ENCODE peak calls at places on chromosomes 12 and 14, in nine cellular contexts. F, Q, J, R, E, I, G, P and A are unnamed samples.

GRCh38 chr12:72560370-72560769 is 288.2 kb downstream of the TRHDE start:
- DNase-seq in R (no peak), G (no peak), P (no peak), Q (no peak), E (no peak), J (no peak), F (no peak), I (no peak), A (no peak)

GRCh38 chr12:27260746-27261145 is 16.7 kb downstream of the STK38L start:
- DNase-seq in F (no peak), G (no peak), R (no peak), J (peak), I (peak), E (no peak), P (peak), Q (no peak), A (peak)

GRCh38 chr14:89444044-89444443 is 27.0 kb upstream of the FOXN3 start:
- DNase-seq in G (no peak), F (no peak), Q (no peak), I (peak), R (no peak), E (no peak), P (peak), J (no peak), A (no peak)

GRCh38 chr14:39181026-39181692 is 6.1 kb downstream of the PNN start:
- DNase-seq in I (no peak), P (no peak), F (no peak), Q (no peak), R (no peak), J (no peak), E (no peak), G (no peak), A (no peak)

GRCh38 chr12:10595881-10596280 is 17.5 kb downstream of the MAGOHB start:
- DNase-seq in I (no peak), P (no peak), J (no peak), E (no peak), Q (no peak), R (no peak), F (no peak), G (no peak), A (no peak)

GRCh38 chr12:53268637-53269562 is 801 bp downstream of the ESPL1 start:
- DNase-seq in R (no peak), E (no peak), I (no peak), G (no peak), J (peak), P (peak), Q (no peak), F (no peak), A (peak)

GRCh38 chr14:87002831-87003230 is 990.2 kb downstream of the GALC start:
- DNase-seq in Q (no peak), E (no peak), P (no peak), I (no peak), R (no peak), J (peak), F (no peak), G (no peak), A (peak)

GRCh38 chr12:101459642-101460346 is 15.3 kb upstream of the SPIC start:
- DNase-seq in Q (no peak), G (no peak), R (peak), E (no peak), J (peak), P (no peak), F (peak), I (peak), A (peak)

GRCh38 chr14:100271247-100271939 is 32.4 kb downstream of the YY1 start:
- DNase-seq in E (no peak), F (peak), Q (no peak), R (no peak), G (no peak), P (peak), I (peak), J (peak), A (peak)

GRCh38 chr12:121766290-121767039 is 27.0 kb downstream of the RHOF start:
- DNase-seq in P (no peak), J (no peak), Q (no peak), F (no peak), G (no peak), E (no peak), R (no peak), I (no peak), A (peak)

GRCh38 chr14:56065621-56066295 is 52.5 kb upstream of the PELI2 start:
- DNase-seq in P (no peak), G (no peak), J (no peak), R (no peak), Q (no peak), F (no peak), E (no peak), I (no peak), A (no peak)

GRCh38 chr12:25794580-25794979 is 163.9 kb upstream of the RASSF8 start:
- DNase-seq in F (no peak), I (peak), R (no peak), Q (no peak), J (no peak), P (no peak), E (no peak), G (no peak), A (no peak)

GRCh38 chr12:21169878-21170472 is 39.0 kb downstream of the SLCO1B1 start:
- DNase-seq in P (peak), Q (no peak), J (peak), I (peak), R (peak), G (no peak), F (peak), E (no peak), A (peak)

GRCh38 chr12:124524231-124524925 is 43.0 kb downstream of the NCOR2 start:
- DNase-seq in J (peak), Q (no peak), R (no peak), E (no peak), P (peak), I (peak), F (no peak), G (no peak), A (peak)

GRCh38 chr14:73245401-73246325 is 8.4 kb downstream of the PAPLN start:
- DNase-seq in P (peak), G (no peak), J (no peak), Q (peak), F (peak), R (no peak), I (peak), E (peak), A (peak)

GRCh38 chr12:107330901-107331431 is 237.6 kb upstream of the CRY1 start:
- DNase-seq in G (no peak), P (no peak), Q (no peak), R (no peak), F (no peak), E (no peak), I (no peak), J (no peak), A (no peak)

GRCh38 chr12:69897744-69898143 is 72.7 kb downstream of the MYRFL start:
- DNase-seq in Q (no peak), R (no peak), E (no peak), G (no peak), J (peak), F (no peak), I (peak), P (peak), A (peak)

GRCh38 chr12:13210543-13211190 is 14.1 kb downstream of the EMP1 start:
- DNase-seq in Q (no peak), F (no peak), I (peak), J (no peak), R (no peak), P (no peak), G (no peak), E (no peak), A (no peak)

GRCh38 chr12:49891012-49891411 is 12.7 kb downstream of the FAIM2 start:
- DNase-seq in E (no peak), R (no peak), G (no peak), I (no peak), J (no peak), Q (no peak), P (no peak), F (no peak), A (no peak)

GRCh38 chr14:64363265-64363840 is 24.8 kb upstream of the MTHFD1 start:
- DNase-seq in I (peak), F (no peak), E (no peak), R (no peak), G (no peak), P (peak), Q (no peak), J (peak), A (peak)

GRCh38 chr12:111409403-111410228 is 3.9 kb downstream of the SH2B3 start:
- DNase-seq in G (no peak), F (no peak), E (peak), I (peak), Q (peak), J (peak), R (no peak), P (peak), A (peak)

GRCh38 chr12:31620311-31620710 is 29.4 kb upstream of the DENND5B start:
- DNase-seq in Q (no peak), J (no peak), G (no peak), E (no peak), R (peak), F (no peak), P (no peak), I (no peak), A (no peak)

GRCh38 chr12:40378721-40379120 is 153.9 kb downstream of the LRRK2 start:
- DNase-seq in P (no peak), I (no peak), E (no peak), Q (no peak), J (no peak), F (no peak), G (no peak), R (no peak), A (no peak)

GRCh38 chr14:49966304-49966809 is 73.5 kb downstream of the ARF6 start:
- DNase-seq in R (peak), F (peak), G (no peak), E (no peak), P (no peak), I (no peak), Q (no peak), J (peak), A (no peak)

GRCh38 chr14:87628129-87628528 is 364.9 kb downstream of the GALC start:
- DNase-seq in J (peak), R (no peak), P (peak), G (peak), I (no peak), Q (no peak), F (no peak), E (peak), A (peak)

GRCh38 chr14:21498540-21499526 is 12.3 kb downstream of the METTL3 start:
- DNase-seq in R (no peak), Q (no peak), I (peak), G (no peak), E (no peak), J (peak), F (no peak), P (peak), A (peak)

GRCh38 chr12:43852744-43853143 is 16.9 kb downstream of the TMEM117 start:
- DNase-seq in P (no peak), R (no peak), G (no peak), I (no peak), Q (no peak), E (no peak), J (no peak), F (no peak), A (no peak)

GRCh38 chr12:3727877-3728632 is 24.9 kb downstream of the CRACR2A start:
- DNase-seq in J (peak), E (peak), I (peak), G (no peak), R (no peak), P (peak), Q (no peak), F (no peak), A (peak)

GRCh38 chr12:50625029-50625875 is 120.5 kb downstream of the DIP2B start:
- DNase-seq in E (no peak), P (no peak), R (no peak), I (no peak), F (no peak), G (no peak), Q (no peak), J (no peak), A (no peak)

GRCh38 chr12:120856980-120857379 is 47.2 kb downstream of the SPPL3 start:
- DNase-seq in J (no peak), G (no peak), E (no peak), Q (no peak), I (peak), P (no peak), R (no peak), F (no peak), A (no peak)

GRCh38 chr12:85527192-85527591 is 247.2 kb downstream of the ALX1 start:
- DNase-seq in F (no peak), Q (no peak), R (no peak), G (no peak), I (no peak), J (no peak), E (no peak), P (no peak), A (no peak)

GRCh38 chr14:54420478-54421116 is 20.6 kb downstream of the CNIH1 start:
- DNase-seq in E (no peak), G (no peak), I (peak), F (no peak), P (peak), J (peak), Q (no peak), R (peak), A (peak)

GRCh38 chr14:64704145-64704742 is at the start of gene PLEKHG3:
- DNase-seq in R (peak), P (peak), G (no peak), J (peak), Q (peak), I (peak), E (peak), F (peak), A (peak)

GRCh38 chr12:666766-667308 is 3.6 kb upstream of the NINJ2 start:
- DNase-seq in E (peak), F (no peak), Q (no peak), P (peak), R (no peak), J (no peak), G (no peak), I (peak), A (peak)

GRCh38 chr12:89882051-89882450 is 173.4 kb upstream of the ATP2B1 start:
- DNase-seq in I (peak), P (peak), G (no peak), E (no peak), J (peak), F (no peak), R (no peak), Q (no peak), A (peak)

GRCh38 chr12:107513636-107514400 is 171.8 kb upstream of the PWP1 start:
- DNase-seq in G (peak), P (no peak), Q (no peak), R (no peak), I (no peak), E (no peak), F (no peak), J (no peak), A (no peak)

GRCh38 chr14:32590157-32590556 is 261.1 kb downstream of the AKAP6 start:
- DNase-seq in J (no peak), F (no peak), G (no peak), R (no peak), I (no peak), P (no peak), E (no peak), Q (no peak), A (no peak)

GRCh38 chr14:32584079-32584478 is 255.0 kb downstream of the AKAP6 start:
- DNase-seq in F (no peak), R (no peak), G (no peak), J (no peak), E (no peak), Q (no peak), P (no peak), I (no peak), A (no peak)

GRCh38 chr14:32593290-32593942 is 264.3 kb downstream of the AKAP6 start:
- DNase-seq in Q (no peak), I (peak), R (no peak), P (peak), G (no peak), E (no peak), F (no peak), J (peak), A (peak)

DNA sequence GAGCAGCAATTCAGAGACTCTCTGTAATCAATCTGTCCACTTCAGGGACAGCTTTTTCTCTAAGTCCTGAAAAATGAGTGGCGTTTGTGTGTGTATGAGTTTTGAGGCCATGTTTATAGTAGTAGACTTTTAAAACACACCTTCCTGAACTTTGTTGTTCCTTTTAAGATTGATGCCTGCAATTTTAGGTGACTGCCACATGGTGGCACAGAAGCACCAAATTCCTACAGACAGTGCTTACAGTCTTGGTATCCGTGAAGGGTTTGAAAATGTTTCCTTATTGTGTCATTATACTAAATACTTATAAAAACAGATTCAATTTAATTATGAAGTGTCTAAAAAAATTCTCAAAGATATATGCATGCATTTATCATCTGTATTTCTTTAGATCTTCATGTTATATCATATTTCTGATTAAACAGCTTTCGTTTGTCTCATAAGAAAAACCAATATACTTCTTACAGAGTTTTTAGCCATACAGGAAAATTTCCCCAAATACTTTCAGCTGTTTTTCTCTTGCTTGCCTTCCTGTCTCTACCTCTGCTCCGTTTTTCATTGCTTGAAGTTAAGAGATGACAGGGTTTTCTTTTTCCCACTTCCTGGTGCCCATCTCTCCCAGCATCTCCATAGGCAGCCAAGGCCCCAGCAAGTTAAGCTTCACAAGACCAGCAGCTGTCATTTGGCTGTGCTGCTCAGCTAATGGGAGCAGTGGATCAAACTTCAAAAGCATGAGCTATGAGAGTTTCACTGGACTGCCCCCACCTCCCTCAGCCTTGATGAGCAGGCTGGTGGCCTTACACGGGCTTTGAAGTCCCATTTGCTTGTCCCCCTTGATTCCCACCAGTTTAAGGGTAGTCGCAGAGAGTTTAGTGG is 259.6 kb downstream of the AKAP6 start:
- DNase-seq in J (peak), I (peak), F (no peak), G (no peak), P (peak), E (no peak), Q (no peak), R (no peak), A (peak)
- TF ChIP-seq CTCF in J (peak), I (peak), F (no peak), G (peak), P (peak), E (peak), Q (peak), R (peak), A (peak)

DNA sequence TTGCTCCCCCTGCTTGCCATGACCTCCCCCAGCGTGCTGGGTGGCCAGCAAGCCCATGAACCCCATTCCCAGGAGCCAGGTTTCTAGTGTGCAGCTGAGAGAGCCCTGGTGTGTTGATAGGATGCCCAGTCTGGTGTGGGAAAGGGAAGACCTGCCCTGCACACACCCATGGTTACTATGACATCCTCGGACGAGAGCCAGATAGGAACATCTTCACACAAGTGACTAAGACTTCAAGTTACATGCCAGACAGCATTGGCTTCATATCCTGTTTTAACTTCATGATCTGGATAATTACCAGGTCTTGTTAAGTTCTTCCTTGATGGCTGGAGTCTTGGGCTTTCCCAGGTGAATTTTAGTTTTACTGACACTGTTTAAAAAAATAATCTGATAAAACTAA is 196.6 kb upstream of the EGLN3 start:
- DNase-seq in J (no peak), F (no peak), E (no peak), G (no peak), Q (no peak), I (no peak), P (no peak), R (no peak), A (peak)
- H3K4me3 ChIP-seq in J (no peak), F (no peak), E (no peak), G (no peak), Q (no peak), I (no peak), P (no peak), R (no peak), A (no peak)

GRCh38 chr12:110100315-110100970 is 23.7 kb upstream of the IFT81 start:
- DNase-seq in I (peak), R (peak), Q (no peak), P (peak), G (no peak), J (peak), E (peak), F (peak), A (peak)

GRCh38 chr12:110104188-110104969 is 19.8 kb upstream of the IFT81 start:
- DNase-seq in R (no peak), P (peak), J (peak), G (no peak), E (peak), F (no peak), I (peak), Q (no peak), A (peak)

GRCh38 chr12:110105159-110105558 is 19.0 kb upstream of the IFT81 start:
- DNase-seq in P (no peak), F (no peak), E (peak), G (no peak), Q (no peak), R (no peak), J (no peak), I (no peak), A (no peak)

GRCh38 chr12:110105961-110106540 is 18.1 kb upstream of the IFT81 start:
- DNase-seq in R (no peak), Q (no peak), F (no peak), J (peak), E (peak), P (no peak), I (no peak), G (no peak), A (no peak)

GRCh38 chr12:110102255-110102654 is 21.9 kb upstream of the IFT81 start:
- DNase-seq in J (peak), F (no peak), G (no peak), Q (no peak), E (no peak), I (peak), P (peak), R (peak), A (peak)
- TF ChIP-seq CTCF in J (peak), F (peak), G (peak), Q (peak), E (peak), I (peak), P (peak), R (peak), A (peak)

GRCh38 chr14:77642407-77642806 is 26.0 kb upstream of the SPTLC2 start:
- DNase-seq in R (no peak), Q (no peak), G (no peak), J (no peak), F (no peak), E (no peak), P (no peak), I (no peak), A (no peak)
- H3K4me3 ChIP-seq in R (no peak), Q (peak), G (peak), J (peak), F (peak), E (peak), P (no peak), I (peak), A (peak)

GRCh38 chr14:96086032-96086431 is 46.9 kb downstream of the C14orf132 start:
- DNase-seq in F (no peak), E (no peak), R (no peak), J (peak), Q (no peak), I (peak), G (no peak), P (peak), A (peak)

GRCh38 chr14:96084796-96085195 is 45.6 kb downstream of the C14orf132 start:
- DNase-seq in G (no peak), P (no peak), F (no peak), I (no peak), E (no peak), R (no peak), J (no peak), Q (no peak), A (no peak)

GRCh38 chr14:96085369-96085768 is 46.2 kb downstream of the C14orf132 start:
- DNase-seq in R (no peak), G (no peak), J (no peak), I (peak), E (no peak), Q (no peak), P (no peak), F (no peak), A (no peak)

GRCh38 chr14:96088131-96088880 is 49.1 kb downstream of the C14orf132 start:
- DNase-seq in I (no peak), G (no peak), P (no peak), F (no peak), E (no peak), Q (no peak), R (no peak), J (no peak), A (no peak)

DNA sequence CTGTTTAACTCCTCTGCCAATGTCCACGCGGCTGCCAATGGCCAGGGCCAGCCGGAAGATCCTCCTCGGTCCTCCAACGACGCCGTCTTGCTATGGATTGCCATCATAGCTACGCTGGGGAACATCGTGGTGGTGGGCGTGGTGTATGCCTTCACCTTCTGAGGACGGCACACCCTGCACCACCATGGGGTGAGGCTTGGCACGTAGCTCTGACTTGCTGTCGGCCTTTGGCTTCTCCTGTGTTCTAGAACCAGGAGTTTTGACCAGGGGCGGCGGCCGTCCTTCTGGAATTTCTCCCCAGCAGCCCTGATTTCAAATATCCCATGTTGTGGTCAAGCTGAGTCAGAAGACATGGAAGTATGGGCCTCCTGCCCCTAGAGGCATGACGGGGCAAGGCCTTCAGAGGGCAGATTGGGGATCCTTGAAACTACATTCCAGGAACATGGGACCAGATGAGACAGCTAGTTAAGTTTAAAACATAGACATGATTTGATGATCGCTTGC is 47.5 kb downstream of the C14orf132 start:
- DNase-seq in Q (no peak), G (no peak), F (no peak), R (no peak), E (no peak), P (peak), I (peak), J (peak), A (peak)
- TF ChIP-seq CTCF in Q (no peak), G (no peak), F (no peak), R (no peak), E (no peak), P (no peak), I (no peak), J (no peak), A (peak)